ENCODE peak calls at places on chromosomes 3 and 15, in four cellular contexts. I is neural progenitor cell, Z is fibroblast of lung, C is testis. K is an unnamed sample.

GRCh38 chr3:2099779-2100191 is 1.1 kb downstream of the CNTN4 start:
- DNase-seq in Z (no peak), C (peak; percentile 19), I (peak; percentile 59), K (no peak)

GRCh38 chr3:79329154-79329553 is 438.6 kb downstream of the ROBO1 start:
- DNase-seq in Z (peak; percentile 38), I (no peak), C (no peak), K (no peak)

GRCh38 chr15:71448688-71449114 is 333.4 kb downstream of the THSD4 start:
- DNase-seq in C (peak; percentile 61), Z (peak; percentile 53), I (peak; percentile 71), K (no peak)

GRCh38 chr15:42138411-42138810 is 18.0 kb downstream of the PLA2G4F start:
- DNase-seq in I (no peak), C (peak; percentile 2), Z (no peak), K (no peak)

GRCh38 chr15:78673476-78673875 is 32.5 kb upstream of the CHRNB4 start:
- DNase-seq in Z (no peak), I (no peak), C (no peak), K (no peak)

GRCh38 chr15:66323312-66323928 is 30.1 kb downstream of the DIS3L start:
- DNase-seq in Z (no peak), I (peak; percentile 21), C (no peak), K (no peak)

GRCh38 chr15:33994005-33994615 is 25.8 kb downstream of the CHRM5 start:
- DNase-seq in Z (peak; percentile 40), C (no peak), I (peak; percentile 56), K (no peak)

GRCh38 chr3:182364323-182364722 is 429.0 kb upstream of the ATP11B start:
- DNase-seq in Z (peak; percentile 56), C (no peak), I (no peak), K (no peak)

GRCh38 chr3:43379343-43379742 is 93.0 kb downstream of the SNRK start:
- DNase-seq in I (no peak), Z (peak; percentile 82), C (peak; percentile 46), K (no peak)

GRCh38 chr3:158702815-158703481 is 29.3 kb downstream of the RARRES1 start:
- DNase-seq in Z (peak; percentile 88), C (no peak), I (no peak), K (no peak)

GRCh38 chr15:55965091-55965490 is 28.3 kb downstream of the NEDD4 start:
- DNase-seq in C (no peak), Z (no peak), I (no peak), K (no peak)

GRCh38 chr3:51681453-51681852 is 10.4 kb downstream of the TEX264 start:
- DNase-seq in I (no peak), Z (no peak), C (peak; percentile 36), K (peak; percentile 53)

GRCh38 chr3:134197681-134198261 is 52.9 kb downstream of the RYK start:
- DNase-seq in I (peak; percentile 53), C (no peak), Z (peak; percentile 74), K (no peak)

GRCh38 chr3:32406481-32407408 is 15.1 kb downstream of the CMTM7 start:
- DNase-seq in I (no peak), C (no peak), Z (no peak), K (no peak)

GRCh38 chr3:146164071-146164470 is 3.1 kb upstream of the PLOD2 start:
- DNase-seq in Z (peak; percentile 62), C (no peak), I (no peak), K (no peak)

GRCh38 chr3:177279118-177279815 is 82.0 kb upstream of the TBL1XR1 start:
- DNase-seq in I (no peak), Z (peak; percentile 41), C (no peak), K (no peak)

GRCh38 chr3:113287818-113288648 is 76.7 kb downstream of the BOC start:
- DNase-seq in I (peak; percentile 73), C (peak; percentile 85), Z (peak; percentile 51), K (no peak)

GRCh38 chr3:8371955-8372600 is 129.5 kb upstream of the LMCD1 start:
- DNase-seq in I (no peak), Z (no peak), C (no peak), K (no peak)

GRCh38 chr3:153768559-153769469 is 352.4 kb upstream of the ARHGEF26 start:
- DNase-seq in I (peak; percentile 66), Z (peak; percentile 52), C (peak; percentile 69), K (peak; percentile 37)

GRCh38 chr3:63968612-63969350 is 54.5 kb downstream of the PSMD6 start:
- DNase-seq in C (no peak), Z (peak; percentile 63), I (no peak), K (no peak)

GRCh38 chr3:131731709-131732108 is 228.9 kb upstream of the MRPL3 start:
- DNase-seq in I (no peak), C (no peak), Z (no peak), K (no peak)

GRCh38 chr15:38843736-38844590 is 279.3 kb upstream of the RASGRP1 start:
- DNase-seq in Z (peak; percentile 82), I (no peak), C (no peak), K (no peak)

GRCh38 chr3:60760145-60760544 is 491.1 kb downstream of the FHIT start:
- DNase-seq in C (no peak), I (no peak), Z (no peak), K (no peak)

GRCh38 chr3:87997298-87997697 is 61.5 kb downstream of the CGGBP1 start:
- DNase-seq in I (no peak), Z (peak; percentile 10), C (no peak), K (no peak)

GRCh38 chr3:114133947-114134346 is 44.9 kb downstream of the DRD3 start:
- DNase-seq in Z (no peak), C (no peak), I (no peak), K (no peak)

GRCh38 chr15:48972750-48973503 is 9.2 kb upstream of the SHC4 start:
- DNase-seq in Z (no peak), C (no peak), I (no peak), K (no peak)

GRCh38 chr3:177371903-177372302 is 174.6 kb upstream of the TBL1XR1 start:
- DNase-seq in Z (no peak), C (no peak), I (no peak), K (no peak)

GRCh38 chr3:146605106-146605505 is at the start of gene PLSCR5:
- DNase-seq in I (no peak), Z (no peak), C (no peak), K (no peak)

GRCh38 chr15:61256231-61256630 is 27.1 kb upstream of the RORA start:
- DNase-seq in I (no peak), C (no peak), Z (no peak), K (no peak)

GRCh38 chr3:122383915-122384697 is at the start of gene FAM162A:
- DNase-seq in I (peak; percentile 96), C (peak; percentile 96), Z (peak; percentile 82), K (peak; percentile 96)

GRCh38 chr3:8575364-8576104 is 69.1 kb downstream of the SSUH2 start:
- DNase-seq in Z (peak; percentile 63), I (no peak), C (no peak), K (no peak)

GRCh38 chr15:33547876-33548275 is 237.1 kb downstream of the RYR3 start:
- DNase-seq in I (peak; percentile 79), Z (peak; percentile 46), C (peak; percentile 38), K (no peak)

GRCh38 chr3:54572197-54572895 is 355.5 kb downstream of the LRTM1 start:
- DNase-seq in I (no peak), Z (peak; percentile 64), C (no peak), K (no peak)

GRCh38 chr15:92468987-92469386 is 75.3 kb downstream of the ST8SIA2 start:
- DNase-seq in I (no peak), C (no peak), Z (no peak), K (no peak)

GRCh38 chr15:92466834-92467233 is 73.2 kb downstream of the ST8SIA2 start:
- DNase-seq in Z (no peak), I (no peak), C (no peak), K (no peak)

GRCh38 chr15:92463352-92463751 is 69.7 kb downstream of the ST8SIA2 start:
- DNase-seq in I (no peak), Z (no peak), C (no peak), K (no peak)

GRCh38 chr15:92463826-92464225 is 70.1 kb downstream of the ST8SIA2 start:
- DNase-seq in C (no peak), I (no peak), Z (peak; percentile 51), K (no peak)

DNA sequence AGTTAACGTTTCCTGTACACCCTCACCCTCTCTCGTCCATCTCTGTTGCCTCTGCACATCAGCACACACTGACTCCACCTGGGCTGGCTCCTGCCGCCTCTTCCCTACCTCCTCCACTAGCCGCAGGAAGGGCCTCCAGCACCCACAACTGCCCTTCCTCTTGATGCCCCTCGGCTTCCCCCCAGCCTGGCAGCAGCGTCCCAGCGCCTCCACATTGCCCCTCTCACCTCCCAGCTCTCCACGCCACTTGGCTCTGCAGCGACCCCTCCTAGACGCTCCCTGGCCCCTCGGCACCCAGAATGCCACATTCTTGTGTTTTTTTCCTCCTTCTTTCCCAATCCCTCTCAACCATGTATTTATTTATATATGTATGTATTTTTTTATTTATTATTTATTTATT is 73.6 kb downstream of the ST8SIA2 start:
- DNase-seq in Z (no peak), I (no peak), C (no peak), K (no peak)
- H3K36me3 ChIP-seq in Z (no peaks in the 10 kb centered on the region), I (no peaks in the 10 kb centered on the region), C (no peaks in the 10 kb centered on the region), K (no peaks in the 10 kb centered on the region)

GRCh38 chr15:77019476-77020331 is 24.8 kb downstream of the PSTPIP1 start:
- DNase-seq in I (no peak), C (no peak), Z (peak; percentile 46), K (no peak)

GRCh38 chr15:77021803-77022381 is 27.0 kb downstream of the PSTPIP1 start:
- DNase-seq in Z (peak; percentile 65), I (no peak), C (no peak), K (peak; percentile 41)

GRCh38 chr15:77020348-77021087 is 25.6 kb downstream of the PSTPIP1 start:
- DNase-seq in I (no peak), C (no peak), Z (no peak), K (peak; percentile 14)

GRCh38 chr15:77022646-77023575 is 28.0 kb downstream of the PSTPIP1 start:
- DNase-seq in I (no peak), C (no peak), Z (no peak), K (no peak)

GRCh38 chr15:77021088-77021481 is 26.2 kb downstream of the PSTPIP1 start:
- DNase-seq in I (no peak), Z (no peak), C (no peak), K (no peak)
- H3K27ac ChIP-seq in I (no peak overlapping the region), Z (no peak overlapping the region), C (no peak overlapping the region), K (no peak overlapping the region)

DNA sequence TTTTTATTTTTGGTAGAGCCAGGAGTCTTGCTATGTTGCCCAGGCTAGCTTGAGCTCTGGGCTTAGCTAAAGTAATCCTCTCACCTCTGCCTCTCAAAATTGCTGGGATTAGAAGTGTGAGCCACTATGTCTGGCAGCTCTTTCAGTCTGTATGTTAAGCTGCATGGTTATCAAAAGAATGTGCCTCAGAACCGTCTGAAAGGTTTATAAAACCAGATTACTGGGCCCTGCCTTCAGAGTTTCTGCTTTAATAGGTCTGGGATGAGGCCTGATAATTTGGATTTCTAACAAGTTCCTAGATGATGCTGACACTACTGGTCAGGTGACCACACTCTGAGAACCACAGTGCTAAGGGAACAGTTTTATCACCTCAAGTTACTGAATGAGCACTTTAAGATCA is 34.6 kb downstream of the SENP5 start:
- DNase-seq in Z (no peak), C (no peak), I (no peak), K (no peak)
- H3K36me3 ChIP-seq in Z (peaks cover 9% of the 10 kb centered on the region), C (no peaks in the 10 kb centered on the region), I (peaks cover 16% of the 10 kb centered on the region), K (peaks cover 13% of the 10 kb centered on the region)

GRCh38 chr3:179036626-179037300 is 34.8 kb downstream of the ZMAT3 start:
- DNase-seq in I (no peak), Z (no peak), C (no peak), K (no peak)

GRCh38 chr3:179036226-179036625 is 35.4 kb downstream of the ZMAT3 start:
- DNase-seq in I (no peak), Z (peak; percentile 83), C (no peak), K (no peak)

GRCh38 chr3:179037361-179037760 is 34.2 kb downstream of the ZMAT3 start:
- DNase-seq in C (no peak), I (no peak), Z (peak; percentile 97), K (peak; percentile 27)

GRCh38 chr3:179035232-179035631 is 36.4 kb downstream of the ZMAT3 start:
- DNase-seq in I (no peak), Z (no peak), C (no peak), K (no peak)

GRCh38 chr3:179038216-179038898 is 33.3 kb downstream of the ZMAT3 start:
- DNase-seq in I (no peak), Z (no peak), C (no peak), K (no peak)
- H3K27ac ChIP-seq in I (no peak overlapping the region), Z (no peak overlapping the region), C (no peak overlapping the region), K (no peak overlapping the region)

K was measured in CD8-positive, alpha-beta T cell.